ENCODE peak calls at places on chromosomes 12 and 14, in six cellular contexts. C is NCI-H1417; N is HEK293T; F is activated naive CD8-positive, alpha-beta T cell treated with anti-CD3 and anti-CD28 coated beads, Interleukin-2, amount 50 U/mL, for 24 hours; S is stimulated activated CD4-positive, alpha-beta T cell treated with anti-CD3 and anti-CD28 coated beads, Interleukin-4, amount 100 ng/mL, for 48 hours; W is GM23248. B is an unnamed sample.

GRCh38 chr12:95726903-95727302 is 63.7 kb downstream of the NTN4 start:
- DNase-seq in W (no peak), S (no peak), F (no peak), C (no peak), N (no peak), B (no peak)

GRCh38 chr12:60539592-60539991 is 943.8 kb downstream of the SLC16A7 start:
- DNase-seq in F (no peak), C (no peak), S (no peak), N (no peak), W (peak), B (no peak)

GRCh38 chr14:62696261-62696968 is 348.8 kb downstream of the KCNH5 start:
- DNase-seq in W (no peak), F (no peak), C (no peak), S (no peak), N (no peak), B (no peak)

GRCh38 chr14:88195676-88196075 is 127.4 kb downstream of the KCNK10 start:
- DNase-seq in F (no peak), N (no peak), S (no peak), C (peak), W (no peak), B (no peak)

GRCh38 chr12:28887591-28887990 is 261.5 kb upstream of the FAR2 start:
- DNase-seq in F (no peak), C (no peak), N (no peak), S (no peak), W (no peak), B (no peak)

GRCh38 chr14:29710015-29710414 is 217.6 kb downstream of the PRKD1 start:
- DNase-seq in F (no peak), N (no peak), S (no peak), W (peak), C (no peak), B (no peak)

GRCh38 chr14:68538641-68539040 is 254.2 kb downstream of the ZFP36L1 start:
- DNase-seq in C (no peak), S (no peak), W (no peak), F (no peak), N (no peak), B (no peak)

GRCh38 chr12:47886471-47887240 is 18.1 kb downstream of the VDR start:
- DNase-seq in C (no peak), N (no peak), S (no peak), W (no peak), F (no peak), B (no peak)

GRCh38 chr12:111303531-111303930 is 65.4 kb downstream of the PHETA1 start:
- DNase-seq in N (no peak), W (no peak), S (no peak), C (no peak), F (no peak), B (no peak)

GRCh38 chr12:13724136-13724535 is 257.3 kb downstream of the GRIN2B start:
- DNase-seq in N (no peak), C (no peak), F (no peak), W (no peak), S (no peak), B (no peak)

B was measured in stimulated activated effector memory CD8-positive, alpha-beta T cell treated with anti-CD3 and anti-CD28 coated beads, Interleukin-12 subunit alpha, Interleukin-12 subunit beta, amount 100 ng/mL, for 72 hours.